ENCODE peak calls at places on chromosomes 11 and 22, in eight cellular contexts. L is stomach, E is upper lobe of left lung, Q is suprapubic skin, R is K562, X is H1, V is sigmoid colon, H is transverse colon. K is an unnamed sample.

GRCh38 chr22:31821572-31821971 is 67.8 kb downstream of the DEPDC5 start:
- DNase-seq in L (no peak), E (no peak), Q (no peak), R (no peak), X (no peak), V (no peak), H (no peak), K (no peak)

GRCh38 chr11:103737791-103738190 is 298.6 kb upstream of the DDI1 start:
- DNase-seq in L (no peak), E (no peak), Q (no peak), R (no peak), X (no peak), V (no peak), H (no peak), K (no peak)

GRCh38 chr11:88337342-88338222 is at the start of gene CTSC:
- DNase-seq in L (peak; percentile 95), E (peak; percentile 98), Q (peak; percentile 93), R (peak; percentile 90), X (peak; percentile 60), V (peak; percentile 96), H (peak; percentile 96), K (peak; percentile 91)

GRCh38 chr22:31970490-31971444 is 26.4 kb downstream of the YWHAH start:
- DNase-seq in L (peak; percentile 91), E (peak; percentile 96), Q (peak; percentile 87), R (peak; percentile 96), X (peak; percentile 61), V (peak; percentile 88), H (peak; percentile 91), K (peak; percentile 90)

GRCh38 chr11:14305649-14306048 is 53.3 kb downstream of the RRAS2 start:
- DNase-seq in L (no peak), E (no peak), Q (no peak), R (no peak), X (no peak), V (no peak), H (no peak), K (no peak)

GRCh38 chr11:75577198-75577597 is 15.1 kb downstream of the SERPINH1 start:
- DNase-seq in L (peak; percentile 52), E (no peak), Q (no peak), R (peak; percentile 82), X (no peak), V (no peak), H (peak; percentile 64), K (peak; percentile 69)

GRCh38 chr11:6377902-6378694 is 12.2 kb upstream of the SMPD1 start:
- DNase-seq in L (no peak), E (no peak), Q (no peak), R (no peak), X (no peak), V (no peak), H (no peak), K (no peak)

GRCh38 chr22:23079814-23080521 is 9.6 kb downstream of the GNAZ start:
- DNase-seq in L (no peak), E (no peak), Q (no peak), R (no peak), X (no peak), V (no peak), H (no peak), K (no peak)

GRCh38 chr11:46386005-46386331 is 4.5 kb downstream of the MDK start:
- DNase-seq in L (no peak), E (peak; percentile 57), Q (no peak), R (no peak), X (no peak), V (no peak), H (no peak), K (no peak)

GRCh38 chr22:32069579-32070372 is 26.7 kb downstream of the SLC5A1 start:
- DNase-seq in L (no peak), E (no peak), Q (no peak), R (no peak), X (no peak), V (no peak), H (no peak), K (no peak)

GRCh38 chr11:316891-317291 is 3.1 kb downstream of the IFITM1 start:
- DNase-seq in L (no peak), E (no peak), Q (no peak), R (no peak), X (no peak), V (no peak), H (no peak), K (no peak)

GRCh38 chr22:41446639-41447434 is at the start of gene TOB2:
- DNase-seq in L (peak; percentile 96), E (peak; percentile 98), Q (peak; percentile 96), R (peak; percentile 81), X (peak; percentile 88), V (peak; percentile 98), H (peak; percentile 97), K (peak; percentile 96)

GRCh38 chr11:96151501-96151900 is 191.5 kb downstream of the MAML2 start:
- DNase-seq in L (no peak), E (no peak), Q (no peak), R (no peak), X (no peak), V (no peak), H (no peak), K (no peak)

GRCh38 chr11:131511794-131512193 is 141.4 kb downstream of the NTM start:
- DNase-seq in L (peak; percentile 69), E (no peak), Q (no peak), R (peak; percentile 42), X (peak; percentile 25), V (no peak), H (peak; percentile 42), K (no peak)

GRCh38 chr11:12045914-12046635 is 37.6 kb upstream of the DKK3 start:
- DNase-seq in L (no peak), E (no peak), Q (no peak), R (no peak), X (no peak), V (no peak), H (no peak), K (no peak)

GRCh38 chr11:38302564-38302963 is 1704.5 kb upstream of the RAG2 start:
- DNase-seq in L (no peak), E (no peak), Q (no peak), R (no peak), X (no peak), V (no peak), H (no peak), K (no peak)

GRCh38 chr22:37242395-37242918 is 1.6 kb downstream of the RAC2 start:
- DNase-seq in L (peak; percentile 74), E (no peak), Q (peak; percentile 79), R (peak; percentile 78), X (no peak), V (peak; percentile 73), H (peak; percentile 82), K (no peak)

GRCh38 chr11:85709983-85710382 is 24.0 kb upstream of the CCDC89 start:
- DNase-seq in L (no peak), E (no peak), Q (no peak), R (no peak), X (no peak), V (no peak), H (no peak), K (no peak)
- H3K36me3 ChIP-seq in L (no peaks in the 10 kb centered on the region), E (no peaks in the 10 kb centered on the region), Q (no peaks in the 10 kb centered on the region), R (no peaks in the 10 kb centered on the region), X (no peaks in the 10 kb centered on the region), V (no peaks in the 10 kb centered on the region), H (no peaks in the 10 kb centered on the region), K (no peaks in the 10 kb centered on the region)

GRCh38 chr11:67697846-67698245 is 23.4 kb upstream of the ALDH3B2 start:
- DNase-seq in L (no peak), E (no peak), Q (no peak), R (no peak), X (no peak), V (no peak), H (no peak), K (no peak)

GRCh38 chr11:67700141-67700540 is 25.7 kb upstream of the ALDH3B2 start:
- DNase-seq in L (no peak), E (no peak), Q (no peak), R (no peak), X (no peak), V (no peak), H (no peak), K (no peak)

GRCh38 chr11:67698247-67698646 is 23.8 kb upstream of the ALDH3B2 start:
- DNase-seq in L (no peak), E (no peak), Q (no peak), R (peak; percentile 41), X (no peak), V (no peak), H (no peak), K (no peak)

GRCh38 chr11:67700548-67701262 is 26.3 kb upstream of the ALDH3B2 start:
- DNase-seq in L (no peak), E (no peak), Q (no peak), R (no peak), X (no peak), V (no peak), H (no peak), K (no peak)

DNA sequence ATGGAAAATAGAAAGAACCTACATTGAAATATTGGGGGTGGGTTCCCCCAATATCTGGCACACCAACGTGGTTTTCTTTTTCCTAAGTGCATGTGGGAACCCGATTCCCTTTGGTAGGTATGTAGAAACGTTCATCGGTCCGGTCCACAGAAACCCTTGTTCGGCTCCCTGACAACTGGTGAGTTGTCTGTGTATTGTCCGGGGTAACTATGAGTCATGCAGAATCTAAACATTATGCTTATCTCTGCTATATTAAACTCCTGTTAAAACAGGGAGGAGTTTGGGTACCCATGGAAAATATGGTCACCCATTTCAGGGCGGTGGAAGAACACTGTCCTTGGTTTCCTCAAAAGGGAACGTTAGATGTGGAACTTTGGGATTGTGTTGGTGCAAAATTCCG is 25.1 kb upstream of the ALDH3B2 start:
- DNase-seq in L (no peak), E (no peak), Q (no peak), R (no peak), X (no peak), V (no peak), H (no peak), K (no peak)
- TF ChIP-seq EP300 in L (no peak), E (no peak), Q (no peak), R (no peak), X (no peak), V (no peak), H (no peak), K (no peak)

GRCh38 chr22:20852076-20852475 is 6.5 kb downstream of the PI4KA start:
- DNase-seq in L (no peak), E (no peak), Q (no peak), R (peak; percentile 57), X (no peak), V (no peak), H (no peak), K (no peak)
- H3K36me3 ChIP-seq in L (no peaks in the 10 kb centered on the region), E (no peaks in the 10 kb centered on the region), Q (no peaks in the 10 kb centered on the region), R (no peaks in the 10 kb centered on the region), X (no peaks in the 10 kb centered on the region), V (no peaks in the 10 kb centered on the region), H (no peaks in the 10 kb centered on the region), K (no peaks in the 10 kb centered on the region)

DNA sequence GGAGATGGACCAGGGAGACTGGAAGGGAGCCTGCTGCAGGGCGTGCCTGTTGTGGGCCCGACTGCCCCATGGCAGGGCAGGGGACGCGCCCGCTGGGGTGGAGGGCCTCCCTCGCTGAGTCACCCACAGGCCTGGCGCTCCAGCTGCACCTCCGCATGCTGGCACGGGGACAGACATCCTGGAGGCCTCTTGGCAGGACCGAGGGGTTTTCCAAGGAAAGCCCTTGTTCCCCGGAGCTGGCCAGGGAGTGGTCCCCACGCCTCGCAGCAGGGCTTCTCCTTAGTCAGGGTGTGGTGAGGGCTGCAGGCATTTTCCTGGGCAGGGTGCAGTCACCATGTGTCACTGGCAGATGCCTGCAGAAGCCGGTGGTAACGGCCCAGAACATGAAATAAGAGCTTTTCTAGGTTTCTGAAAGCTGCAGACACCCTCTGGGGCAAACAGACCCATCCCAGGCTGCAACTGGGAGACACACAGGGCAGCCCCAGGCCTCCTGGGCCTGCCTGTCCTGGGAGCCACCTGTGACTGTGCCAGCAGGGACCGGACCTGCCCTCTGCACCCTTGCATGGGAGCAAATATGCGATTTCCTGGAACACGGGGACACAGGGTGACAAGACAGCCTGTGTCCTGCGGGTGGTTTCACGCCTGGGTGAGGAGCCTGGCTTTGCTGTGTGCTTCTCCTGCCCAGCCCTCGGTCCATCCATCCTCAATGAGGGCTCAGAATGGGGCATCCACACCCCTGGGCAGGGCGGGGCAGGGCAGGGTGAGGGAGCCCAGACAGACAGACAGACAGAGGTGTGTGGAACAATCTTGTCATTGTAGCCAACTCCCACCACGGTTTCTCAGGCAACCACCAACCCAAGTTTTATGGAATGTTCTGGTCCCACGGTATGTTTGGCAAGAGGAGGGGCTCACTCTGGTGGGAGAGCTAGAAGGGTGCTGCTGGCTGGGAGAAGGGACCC is 43.2 kb upstream of the FADD start:
- DNase-seq in L (peak; percentile 87), E (peak; percentile 78), Q (peak; percentile 83), R (no peak), X (no peak), V (no peak), H (peak; percentile 16), K (no peak)
- TF ChIP-seq EP300 in L (no peak), E (no peak), Q (no peak), R (no peak), X (no peak), V (no peak), H (no peak), K (no peak)